ENCODE peak calls at places on chromosomes 5 and 9, in eight cellular contexts. One of them, this sample, is unnamed. For H3K4me1, the result is how much of the 10 kb centered on the place peaks cover.

GRCh38 chr5:107248065-107248695 is 422.6 kb downstream of the EFNA5 start:
- DNase-seq in naive thymus-derived CD4-positive, alpha-beta T cell: no peak
- DNase-seq in PC-9: peak
- DNase-seq in small intestine: peak
- DNase-seq in spleen: no peak
- DNase-seq in transverse colon: peak
- DNase-seq in sigmoid colon: no peak
- DNase-seq in cardiac muscle cell: peak
- DNase-seq in this sample: peak

GRCh38 chr9:89544280-89544664 is 46.4 kb upstream of the SEMA4D start:
- DNase-seq in cardiac muscle cell: no peak
- DNase-seq in small intestine: no peak
- DNase-seq in transverse colon: no peak
- DNase-seq in spleen: no peak
- DNase-seq in naive thymus-derived CD4-positive, alpha-beta T cell: no peak
- DNase-seq in sigmoid colon: no peak
- DNase-seq in PC-9: no peak
- DNase-seq in this sample: no peak

GRCh38 chr5:32217886-32218396 is 43.8 kb upstream of the GOLPH3 start:
- DNase-seq in transverse colon: peak
- DNase-seq in small intestine: no peak
- DNase-seq in naive thymus-derived CD4-positive, alpha-beta T cell: no peak
- DNase-seq in PC-9: peak
- DNase-seq in cardiac muscle cell: peak
- DNase-seq in spleen: no peak
- DNase-seq in sigmoid colon: peak
- DNase-seq in this sample: no peak

GRCh38 chr5:79699766-79700400 is 10.2 kb downstream of the CMYA5 start:
- DNase-seq in transverse colon: no peak
- DNase-seq in naive thymus-derived CD4-positive, alpha-beta T cell: no peak
- DNase-seq in PC-9: peak
- DNase-seq in cardiac muscle cell: no peak
- DNase-seq in small intestine: no peak
- DNase-seq in spleen: no peak
- DNase-seq in sigmoid colon: no peak
- DNase-seq in this sample: no peak

GRCh38 chr9:522658-523057 is 308.0 kb downstream of the DOCK8 start:
- DNase-seq in transverse colon: no peak
- DNase-seq in sigmoid colon: no peak
- DNase-seq in small intestine: no peak
- DNase-seq in naive thymus-derived CD4-positive, alpha-beta T cell: no peak
- DNase-seq in spleen: no peak
- DNase-seq in cardiac muscle cell: peak
- DNase-seq in PC-9: no peak
- DNase-seq in this sample: no peak

GRCh38 chr5:39177629-39177959 is 41.8 kb downstream of the FYB1 start:
- DNase-seq in cardiac muscle cell: no peak
- DNase-seq in PC-9: no peak
- DNase-seq in spleen: no peak
- DNase-seq in transverse colon: no peak
- DNase-seq in small intestine: peak
- DNase-seq in naive thymus-derived CD4-positive, alpha-beta T cell: peak
- DNase-seq in sigmoid colon: no peak
- DNase-seq in this sample: no peak

GRCh38 chr5:66364186-66364585 is 220.1 kb downstream of the SREK1 start:
- DNase-seq in spleen: no peak
- DNase-seq in small intestine: no peak
- DNase-seq in transverse colon: no peak
- DNase-seq in naive thymus-derived CD4-positive, alpha-beta T cell: no peak
- DNase-seq in PC-9: no peak
- DNase-seq in sigmoid colon: no peak
- DNase-seq in cardiac muscle cell: no peak
- DNase-seq in this sample: no peak

GRCh38 chr9:15306068-15306756 is 804 bp downstream of the TTC39B start:
- DNase-seq in sigmoid colon: peak
- DNase-seq in cardiac muscle cell: peak
- DNase-seq in small intestine: peak
- DNase-seq in transverse colon: peak
- DNase-seq in PC-9: peak
- DNase-seq in spleen: peak
- DNase-seq in naive thymus-derived CD4-positive, alpha-beta T cell: peak
- DNase-seq in this sample: peak

GRCh38 chr5:3446410-3446809 is 149.2 kb upstream of the IRX1 start:
- DNase-seq in spleen: no peak
- DNase-seq in PC-9: no peak
- DNase-seq in cardiac muscle cell: no peak
- DNase-seq in small intestine: no peak
- DNase-seq in naive thymus-derived CD4-positive, alpha-beta T cell: no peak
- DNase-seq in transverse colon: no peak
- DNase-seq in sigmoid colon: no peak
- DNase-seq in this sample: no peak

GRCh38 chr9:108743901-108744371 is 111.8 kb downstream of the ACTL7B start:
- DNase-seq in spleen: no peak
- DNase-seq in transverse colon: no peak
- DNase-seq in small intestine: no peak
- DNase-seq in sigmoid colon: no peak
- DNase-seq in PC-9: peak
- DNase-seq in naive thymus-derived CD4-positive, alpha-beta T cell: no peak
- DNase-seq in cardiac muscle cell: peak
- DNase-seq in this sample: peak

GRCh38 chr5:111143910-111144309 is 51.8 kb downstream of the WDR36 start:
- DNase-seq in sigmoid colon: no peak
- DNase-seq in naive thymus-derived CD4-positive, alpha-beta T cell: no peak
- DNase-seq in transverse colon: no peak
- DNase-seq in cardiac muscle cell: no peak
- DNase-seq in small intestine: no peak
- DNase-seq in spleen: no peak
- DNase-seq in PC-9: no peak
- DNase-seq in this sample: no peak

GRCh38 chr9:26369096-26369495 is 523.5 kb downstream of the CAAP1 start:
- DNase-seq in naive thymus-derived CD4-positive, alpha-beta T cell: no peak
- DNase-seq in small intestine: no peak
- DNase-seq in spleen: no peak
- DNase-seq in sigmoid colon: no peak
- DNase-seq in cardiac muscle cell: no peak
- DNase-seq in PC-9: no peak
- DNase-seq in transverse colon: no peak
- DNase-seq in this sample: no peak

GRCh38 chr9:38046669-38047300 is 22.2 kb downstream of the SHB start:
- DNase-seq in spleen: no peak
- DNase-seq in small intestine: peak
- DNase-seq in sigmoid colon: no peak
- DNase-seq in cardiac muscle cell: no peak
- DNase-seq in naive thymus-derived CD4-positive, alpha-beta T cell: no peak
- DNase-seq in PC-9: peak
- DNase-seq in transverse colon: peak
- DNase-seq in this sample: peak

GRCh38 chr5:54725391-54726280 is 208.1 kb downstream of the SNX18 start:
- DNase-seq in cardiac muscle cell: no peak
- DNase-seq in small intestine: no peak
- DNase-seq in sigmoid colon: no peak
- DNase-seq in naive thymus-derived CD4-positive, alpha-beta T cell: no peak
- DNase-seq in PC-9: no peak
- DNase-seq in spleen: no peak
- DNase-seq in transverse colon: no peak
- DNase-seq in this sample: no peak

GRCh38 chr5:132465095-132465707 is 25.4 kb downstream of the IRF1 start:
- DNase-seq in sigmoid colon: peak
- DNase-seq in spleen: peak
- DNase-seq in PC-9: no peak
- DNase-seq in cardiac muscle cell: no peak
- DNase-seq in small intestine: peak
- DNase-seq in naive thymus-derived CD4-positive, alpha-beta T cell: no peak
- DNase-seq in transverse colon: peak
- DNase-seq in this sample: peak
- H3K4me1 ChIP-seq in sigmoid colon: half or more
- H3K4me1 ChIP-seq in spleen: half or more
- H3K4me1 ChIP-seq in PC-9: under half
- H3K4me1 ChIP-seq in cardiac muscle cell: under half
- H3K4me1 ChIP-seq in small intestine: under half
- H3K4me1 ChIP-seq in naive thymus-derived CD4-positive, alpha-beta T cell: half or more
- H3K4me1 ChIP-seq in transverse colon: half or more
- H3K4me1 ChIP-seq in this sample: under half

GRCh38 chr5:113163328-113163727 is 186.7 kb downstream of the DCP2 start:
- DNase-seq in naive thymus-derived CD4-positive, alpha-beta T cell: no peak
- DNase-seq in cardiac muscle cell: no peak
- DNase-seq in spleen: no peak
- DNase-seq in transverse colon: no peak
- DNase-seq in sigmoid colon: no peak
- DNase-seq in small intestine: no peak
- DNase-seq in PC-9: peak
- DNase-seq in this sample: no peak

GRCh38 chr5:113161806-113162205 is 185.2 kb downstream of the DCP2 start:
- DNase-seq in PC-9: no peak
- DNase-seq in naive thymus-derived CD4-positive, alpha-beta T cell: no peak
- DNase-seq in transverse colon: no peak
- DNase-seq in cardiac muscle cell: peak
- DNase-seq in small intestine: no peak
- DNase-seq in spleen: no peak
- DNase-seq in sigmoid colon: no peak
- DNase-seq in this sample: no peak

GRCh38 chr5:113162208-113162607 is 185.6 kb downstream of the DCP2 start:
- DNase-seq in PC-9: no peak
- DNase-seq in small intestine: no peak
- DNase-seq in transverse colon: no peak
- DNase-seq in spleen: no peak
- DNase-seq in naive thymus-derived CD4-positive, alpha-beta T cell: no peak
- DNase-seq in sigmoid colon: no peak
- DNase-seq in cardiac muscle cell: no peak
- DNase-seq in this sample: no peak

GRCh38 chr5:113164016-113164415 is 187.4 kb downstream of the DCP2 start:
- DNase-seq in transverse colon: no peak
- DNase-seq in spleen: no peak
- DNase-seq in naive thymus-derived CD4-positive, alpha-beta T cell: no peak
- DNase-seq in small intestine: no peak
- DNase-seq in cardiac muscle cell: no peak
- DNase-seq in sigmoid colon: no peak
- DNase-seq in PC-9: no peak
- DNase-seq in this sample: no peak

GRCh38 chr5:113162770-113163169 is 186.2 kb downstream of the DCP2 start:
- DNase-seq in spleen: no peak
- DNase-seq in small intestine: no peak
- DNase-seq in transverse colon: no peak
- DNase-seq in PC-9: peak
- DNase-seq in sigmoid colon: no peak
- DNase-seq in cardiac muscle cell: no peak
- DNase-seq in naive thymus-derived CD4-positive, alpha-beta T cell: no peak
- DNase-seq in this sample: no peak
- H3K4me1 ChIP-seq in spleen: under half
- H3K4me1 ChIP-seq in small intestine: under half
- H3K4me1 ChIP-seq in transverse colon: under half
- H3K4me1 ChIP-seq in PC-9: under half
- H3K4me1 ChIP-seq in sigmoid colon: under half
- H3K4me1 ChIP-seq in cardiac muscle cell: half or more
- H3K4me1 ChIP-seq in naive thymus-derived CD4-positive, alpha-beta T cell: under half
- H3K4me1 ChIP-seq in this sample: under half

DNA sequence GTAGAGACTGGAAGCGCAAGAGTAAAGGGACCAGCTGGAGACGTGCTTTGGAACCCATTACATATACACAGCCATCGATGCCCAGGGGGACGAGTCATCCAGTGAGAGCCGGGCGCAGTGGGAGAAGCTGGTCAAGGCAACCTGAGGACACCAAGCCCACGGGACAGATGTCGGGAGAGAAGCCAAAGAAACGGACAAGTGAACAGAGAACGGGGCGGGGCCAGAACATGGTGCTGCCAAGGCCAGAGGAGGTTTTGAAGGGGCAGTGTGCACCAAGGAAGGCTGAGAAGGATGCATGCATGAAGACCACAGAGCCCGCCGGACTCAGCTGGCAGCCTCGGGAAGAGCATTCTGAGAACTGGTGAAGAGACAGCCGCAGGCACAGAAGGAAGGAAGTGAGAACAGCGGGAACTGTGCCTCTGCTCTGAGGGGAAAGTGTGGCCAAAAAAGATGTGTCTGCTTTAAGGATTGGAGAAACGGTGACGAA is 20.3 kb downstream of the CAMSAP1 start:
- DNase-seq in transverse colon: no peak
- DNase-seq in small intestine: no peak
- DNase-seq in spleen: no peak
- DNase-seq in naive thymus-derived CD4-positive, alpha-beta T cell: no peak
- DNase-seq in cardiac muscle cell: no peak
- DNase-seq in sigmoid colon: no peak
- DNase-seq in PC-9: no peak
- DNase-seq in this sample: no peak
- H3K4me1 ChIP-seq in transverse colon: under half
- H3K4me1 ChIP-seq in small intestine: under half
- H3K4me1 ChIP-seq in spleen: under half
- H3K4me1 ChIP-seq in naive thymus-derived CD4-positive, alpha-beta T cell: under half
- H3K4me1 ChIP-seq in cardiac muscle cell: under half
- H3K4me1 ChIP-seq in sigmoid colon: half or more
- H3K4me1 ChIP-seq in PC-9: under half
- H3K4me1 ChIP-seq in this sample: under half

DNA sequence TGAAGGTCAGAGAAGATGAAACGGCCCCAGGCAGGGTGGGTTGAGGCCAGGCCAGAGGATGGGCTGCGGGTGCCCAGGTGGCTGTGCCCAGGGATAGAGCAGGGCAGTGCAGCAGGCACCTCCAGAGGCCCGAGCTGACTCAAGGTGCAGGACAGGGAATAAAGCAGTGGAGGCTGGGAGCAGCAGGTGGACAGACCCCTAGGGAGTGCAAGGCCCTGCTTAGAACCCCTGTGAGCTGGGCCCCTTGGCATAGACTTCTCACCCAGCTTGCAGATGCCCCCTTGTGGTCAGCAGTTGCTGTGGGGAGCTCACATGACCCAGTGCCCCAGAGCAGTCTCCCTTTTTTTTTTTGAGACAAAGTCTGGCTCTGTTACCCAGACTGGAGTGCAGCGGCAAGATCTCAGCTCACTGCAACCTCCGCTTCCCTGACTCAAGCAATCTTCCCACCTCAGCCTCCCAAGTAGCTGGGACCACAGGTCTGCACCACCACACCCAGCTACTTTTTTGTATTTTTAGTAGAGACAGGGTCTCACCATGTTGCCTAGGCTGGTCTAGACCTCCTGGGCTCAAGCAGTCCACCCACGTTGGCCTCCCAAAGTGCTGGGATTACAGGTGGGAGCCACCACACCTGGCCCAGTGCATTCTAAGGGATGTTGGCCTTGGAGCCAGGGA is 118.8 kb downstream of the WNK2 start:
- DNase-seq in small intestine: peak
- DNase-seq in naive thymus-derived CD4-positive, alpha-beta T cell: peak
- DNase-seq in cardiac muscle cell: peak
- DNase-seq in spleen: peak
- DNase-seq in sigmoid colon: peak
- DNase-seq in PC-9: peak
- DNase-seq in transverse colon: peak
- DNase-seq in this sample: peak
- H3K4me1 ChIP-seq in small intestine: under half
- H3K4me1 ChIP-seq in naive thymus-derived CD4-positive, alpha-beta T cell: under half
- H3K4me1 ChIP-seq in cardiac muscle cell: under half
- H3K4me1 ChIP-seq in spleen: under half
- H3K4me1 ChIP-seq in sigmoid colon: under half
- H3K4me1 ChIP-seq in PC-9: under half
- H3K4me1 ChIP-seq in transverse colon: under half
- H3K4me1 ChIP-seq in this sample: under half

This sample was measured in Caco-2.